ENCODE peak calls at places on chromosomes 12 and 14, in nine cellular contexts. G is amniotic stem cell; L is left colon; U is GOT3; M is GM23248; I is activated CD4-positive, alpha-beta T cell treated with anti-CD3 and anti-CD28 coated beads, Interleukin-2, amount 50 U/mL, for 4 hours; X is A549; W is HCEC 1CT; E is AG08395. Z is an unnamed sample.

GRCh38 chr12:76108356-76108755 is 23.9 kb upstream of the NAP1L1 start:
- DNase-seq in G (no peak), L (no peak), U (no peak), M (no peak), I (no peak), X (no peak), W (no peak), E (no peak), Z (no peak)

GRCh38 chr12:108337235-108338223 is 1.6 kb downstream of the CMKLR1 start:
- DNase-seq in G (no peak), L (no peak), U (no peak), M (peak), I (no peak), X (peak), W (peak), E (peak), Z (no peak)

GRCh38 chr14:94619297-94619696 is 7.1 kb downstream of the SERPINA3 start:
- DNase-seq in G (no peak), L (no peak), U (no peak), M (no peak), I (no peak), X (no peak), W (no peak), E (no peak), Z (no peak)

GRCh38 chr14:51180577-51180976 is 59.5 kb upstream of the TMX1 start:
- DNase-seq in G (no peak), L (no peak), U (no peak), M (no peak), I (no peak), X (no peak), W (no peak), E (no peak), Z (no peak)

GRCh38 chr12:98325003-98325402 is 190.4 kb upstream of the TMPO start:
- DNase-seq in G (no peak), L (no peak), U (no peak), M (no peak), I (no peak), X (no peak), W (no peak), E (no peak), Z (no peak)

GRCh38 chr12:49932746-49933145 is 17.8 kb upstream of the AQP2 start:
- DNase-seq in G (no peak), L (no peak), U (no peak), M (no peak), I (no peak), X (no peak), W (no peak), E (no peak), Z (no peak)

GRCh38 chr14:105419305-105420091 is at the start of gene MTA1:
- DNase-seq in G (peak), L (peak), U (no peak), M (peak), I (peak), X (no peak), W (peak), E (peak), Z (no peak)

GRCh38 chr14:20427231-20428009 is 8.5 kb downstream of the KLHL33 start:
- DNase-seq in G (peak), L (no peak), U (no peak), M (peak), I (no peak), X (peak), W (peak), E (peak), Z (no peak)

GRCh38 chr12:65100140-65100539 is 21.0 kb downstream of the WIF1 start:
- DNase-seq in G (no peak), L (no peak), U (no peak), M (no peak), I (no peak), X (no peak), W (no peak), E (no peak), Z (no peak)

GRCh38 chr14:97785495-97785894 is 988.3 kb downstream of the VRK1 start:
- DNase-seq in G (no peak), L (no peak), U (no peak), M (no peak), I (no peak), X (no peak), W (no peak), E (no peak), Z (no peak)

GRCh38 chr12:74021937-74022336 is 515.7 kb upstream of the ATXN7L3B start:
- DNase-seq in G (peak), L (peak), U (no peak), M (peak), I (no peak), X (peak), W (peak), E (peak), Z (no peak)

GRCh38 chr14:74333909-74334308 is 14.4 kb upstream of the VRTN start:
- DNase-seq in G (peak), L (no peak), U (no peak), M (peak), I (no peak), X (no peak), W (peak), E (peak), Z (no peak)

GRCh38 chr12:87274594-87275245 is 754.5 kb downstream of the C12orf50 start:
- DNase-seq in G (peak), L (no peak), U (no peak), M (peak), I (no peak), X (peak), W (peak), E (no peak), Z (no peak)

GRCh38 chr12:76455582-76456345 is 103.8 kb downstream of the OSBPL8 start:
- DNase-seq in G (peak), L (no peak), U (no peak), M (peak), I (peak), X (peak), W (peak), E (peak), Z (no peak)

GRCh38 chr14:101774006-101774755 is 12.7 kb downstream of the PPP2R5C start:
- DNase-seq in G (no peak), L (no peak), U (no peak), M (no peak), I (no peak), X (no peak), W (no peak), E (no peak), Z (no peak)

GRCh38 chr14:91835197-91835919 is 32.0 kb downstream of the TC2N start:
- DNase-seq in G (no peak), L (peak), U (no peak), M (no peak), I (no peak), X (no peak), W (no peak), E (no peak), Z (no peak)

GRCh38 chr12:56725723-56726102 is 614 bp upstream of the NACA start:
- DNase-seq in G (no peak), L (no peak), U (no peak), M (peak), I (no peak), X (no peak), W (no peak), E (no peak), Z (no peak)

GRCh38 chr12:113967368-113967767 is 1.2 kb upstream of the RBM19 start:
- DNase-seq in G (no peak), L (no peak), U (no peak), M (no peak), I (no peak), X (no peak), W (no peak), E (no peak), Z (no peak)

GRCh38 chr14:94114589-94115067 is 4.1 kb downstream of the IFI27 start:
- DNase-seq in G (no peak), L (no peak), U (no peak), M (no peak), I (no peak), X (no peak), W (no peak), E (no peak), Z (no peak)

GRCh38 chr14:67426983-67427601 is 15.1 kb upstream of the PLEK2 start:
- DNase-seq in G (peak), L (peak), U (no peak), M (peak), I (peak), X (peak), W (peak), E (peak), Z (peak)

GRCh38 chr12:120719496-120720233 is 6.0 kb upstream of the ACADS start:
- DNase-seq in G (no peak), L (no peak), U (no peak), M (no peak), I (no peak), X (no peak), W (no peak), E (no peak), Z (no peak)

GRCh38 chr14:105508601-105509000 is 17.6 kb downstream of the TEDC1 start:
- DNase-seq in G (no peak), L (no peak), U (no peak), M (no peak), I (no peak), X (no peak), W (no peak), E (no peak), Z (no peak)

GRCh38 chr12:20058068-20058467 is 310.3 kb upstream of the PDE3A start:
- DNase-seq in G (no peak), L (no peak), U (no peak), M (no peak), I (no peak), X (no peak), W (no peak), E (no peak), Z (no peak)

GRCh38 chr14:57362356-57362755 is 28.0 kb upstream of the NAA30 start:
- DNase-seq in G (no peak), L (no peak), U (no peak), M (no peak), I (no peak), X (no peak), W (no peak), E (no peak), Z (no peak)

GRCh38 chr14:98138666-98139065 is 1133.3 kb downstream of the BCL11B start:
- DNase-seq in G (no peak), L (peak), U (no peak), M (peak), I (peak), X (peak), W (no peak), E (peak), Z (peak)

GRCh38 chr12:2291182-2291832 is 238.5 kb downstream of the CACNA1C start:
- DNase-seq in G (no peak), L (no peak), U (no peak), M (peak), I (no peak), X (peak), W (peak), E (no peak), Z (peak)

GRCh38 chr14:105180598-105181528 is at the start of gene NUDT14:
- DNase-seq in G (no peak), L (peak), U (no peak), M (peak), I (peak), X (peak), W (peak), E (peak), Z (peak)

GRCh38 chr12:60168441-60168840 is 572.6 kb downstream of the SLC16A7 start:
- DNase-seq in G (no peak), L (no peak), U (no peak), M (no peak), I (no peak), X (no peak), W (no peak), E (no peak), Z (no peak)

GRCh38 chr12:60205500-60205899 is 609.7 kb downstream of the SLC16A7 start:
- DNase-seq in G (no peak), L (no peak), U (no peak), M (peak), I (no peak), X (no peak), W (peak), E (peak), Z (no peak)